ENCODE peak calls at places on chromosomes 2 and 18, in four cellular contexts. E is lower lobe of right lung; U is Karpas-422; A is CD4-positive, CD25-positive, alpha-beta regulatory T cell. F is an unnamed sample. For H3K36me3, the result is how much of the 10 kb centered on the place peaks cover.

GRCh38 chr2:161250864-161251436 is 57.3 kb upstream of the PSMD14 start:
- DNase-seq in E (no peak), U (peak), A (no peak), F (peak)

GRCh38 chr2:238117199-238118154 is 17.3 kb downstream of the ESPNL start:
- DNase-seq in E (no peak), U (no peak), A (no peak), F (no peak)

GRCh38 chr18:45063246-45064038 is 382.8 kb downstream of the SETBP1 start:
- DNase-seq in E (no peak), U (no peak), A (no peak), F (no peak)

GRCh38 chr2:71795486-71795885 is 342.1 kb downstream of the DYSF start:
- DNase-seq in E (no peak), U (no peak), A (no peak), F (no peak)

GRCh38 chr18:44946529-44947113 is 265.9 kb downstream of the SETBP1 start:
- DNase-seq in E (no peak), U (no peak), A (no peak), F (no peak)

GRCh38 chr2:124145982-124146381 is 120.9 kb downstream of the CNTNAP5 start:
- DNase-seq in E (no peak), U (no peak), A (no peak), F (peak)

GRCh38 chr2:18791172-18791797 is 201.9 kb upstream of the NT5C1B start:
- DNase-seq in E (no peak), U (no peak), A (no peak), F (no peak)

GRCh38 chr2:86087936-86088850 is 17.5 kb downstream of the POLR1A start:
- DNase-seq in E (no peak), U (no peak), A (no peak), F (no peak)

GRCh38 chr2:146666336-146666735 is 1178.5 kb upstream of the ACVR2A start:
- DNase-seq in E (no peak), U (no peak), A (no peak), F (no peak)

GRCh38 chr18:53115876-53116585 is 776.0 kb downstream of the DCC start:
- DNase-seq in E (no peak), U (no peak), A (no peak), F (no peak)

GRCh38 chr18:57863706-57864105 is 60.6 kb upstream of the ATP8B1 start:
- DNase-seq in E (no peak), U (no peak), A (no peak), F (no peak)

GRCh38 chr2:237209046-237209375 is 123.3 kb downstream of the COPS8 start:
- DNase-seq in E (no peak), U (no peak), A (no peak), F (no peak)

GRCh38 chr18:76177160-76177559 is 317.9 kb downstream of the ZNF516 start:
- DNase-seq in E (no peak), U (no peak), A (no peak), F (no peak)

GRCh38 chr2:45224321-45224995 is 215.2 kb upstream of the SIX2 start:
- DNase-seq in E (no peak), U (peak), A (no peak), F (peak)

GRCh38 chr2:61335226-61335625 is 135.7 kb downstream of the USP34 start:
- DNase-seq in E (no peak), U (no peak), A (no peak), F (no peak)
- H3K36me3 ChIP-seq in E (half or more), U (half or more), A (under half), F (under half)

GRCh38 chr2:6972067-6972710 is 55.0 kb downstream of the RNF144A start:
- DNase-seq in E (no peak), U (no peak), A (no peak), F (no peak)
- H3K36me3 ChIP-seq in E (under half), U (under half), A (under half), F (under half)

GRCh38 chr2:23280401-23280800 is 104.6 kb upstream of the KLHL29 start:
- DNase-seq in E (no peak), U (no peak), A (no peak), F (no peak)
- H3K36me3 ChIP-seq in E (under half), U (under half), A (under half), F (under half)

DNA sequence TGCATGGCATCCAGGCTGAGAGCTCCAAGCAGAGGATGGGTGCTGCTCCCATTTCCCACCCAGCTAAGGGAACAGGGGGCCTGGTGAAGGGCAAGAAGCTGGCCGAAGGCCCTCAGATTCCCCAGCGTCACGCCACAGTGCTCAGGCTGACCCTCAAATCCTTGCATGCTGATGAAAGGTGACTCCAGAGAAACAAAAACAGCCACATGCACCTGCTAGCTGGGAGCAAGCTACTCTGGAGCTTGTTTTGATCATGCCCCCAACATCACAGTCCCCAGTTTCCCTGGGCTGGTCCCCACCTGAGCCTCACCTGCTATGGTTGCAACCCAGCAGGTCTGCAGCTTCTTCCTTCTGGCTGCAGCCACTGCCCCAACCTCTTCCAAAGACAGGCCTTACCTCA is 13.3 kb downstream of the RAB11FIP5 start:
- DNase-seq in E (no peak), U (no peak), A (no peak), F (no peak)
- H3K36me3 ChIP-seq in E (under half), U (under half), A (under half), F (under half)

DNA sequence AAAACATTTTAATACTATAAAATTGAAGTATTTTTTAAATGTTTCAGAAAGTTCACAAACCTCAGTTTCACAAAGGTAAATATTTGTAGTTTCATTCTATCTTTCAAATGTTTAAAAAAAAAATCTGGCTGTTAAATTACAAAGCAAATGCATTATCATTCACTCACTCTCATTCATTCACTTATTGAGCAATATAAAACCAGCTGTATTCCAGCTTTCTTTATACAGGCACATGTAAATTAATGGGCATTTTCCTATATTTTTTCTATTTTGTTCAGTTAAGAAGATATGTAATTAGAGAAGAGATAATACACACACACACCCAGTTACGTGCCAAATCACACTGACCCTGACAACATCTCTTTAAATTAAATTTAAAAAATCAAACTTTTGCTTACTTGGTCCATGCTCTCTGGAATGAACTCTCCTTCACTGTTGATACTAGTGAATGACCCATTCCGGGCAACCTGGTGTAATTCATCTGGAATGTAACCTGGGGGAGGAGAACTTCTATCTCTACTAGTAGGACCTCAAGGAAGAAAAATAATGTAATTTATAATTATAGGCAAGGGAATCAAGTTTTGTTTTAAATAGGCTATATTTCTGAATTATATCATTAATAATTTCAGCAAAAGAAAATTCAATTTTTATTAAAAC is 32.5 kb upstream of the ERCC3 start:
- DNase-seq in E (no peak), U (no peak), A (no peak), F (no peak)
- H3K36me3 ChIP-seq in E (half or more), U (under half), A (half or more), F (under half)

GRCh38 chr2:38750011-38750792 is 959 bp downstream of the SRSF7 start:
- DNase-seq in E (peak), U (no peak), A (peak), F (peak)

GRCh38 chr2:38748857-38749804 is 2.0 kb downstream of the SRSF7 start:
- DNase-seq in E (no peak), U (no peak), A (no peak), F (no peak)

GRCh38 chr2:38747819-38748218 is 3.3 kb downstream of the SRSF7 start:
- DNase-seq in E (no peak), U (no peak), A (no peak), F (no peak)

GRCh38 chr2:38747007-38747424 is 4.1 kb downstream of the SRSF7 start:
- DNase-seq in E (no peak), U (no peak), A (no peak), F (no peak)

GRCh38 chr2:38748391-38748790 is 2.8 kb downstream of the SRSF7 start:
- DNase-seq in E (no peak), U (no peak), A (no peak), F (no peak)
- H3K36me3 ChIP-seq in E (half or more), U (half or more), A (half or more), F (under half)

F was measured in MM.1S.